ENCODE peak calls at places on chromosomes 13 and 19, in five cellular contexts. S is GM04504; Y is SK-N-SH; X is effector CD4-positive, alpha-beta T cell; T is cardiac fibroblast. V is an unnamed sample.

GRCh38 chr13:97659602-97660001 is 225.6 kb downstream of the RAP2A start:
- DNase-seq in Y (peak), T (peak), X (no peak), S (no peak), V (no peak)

GRCh38 chr19:7348587-7349230 is at the start of gene ARHGEF18:
- DNase-seq in S (no peak), Y (no peak), X (peak), T (no peak), V (no peak)

GRCh38 chr19:19955208-19955607 is 54.5 kb downstream of the ZNF93 start:
- DNase-seq in T (no peak), X (no peak), S (no peak), Y (no peak), V (no peak)

GRCh38 chr13:83086948-83087347 is 795.3 kb downstream of the SLITRK1 start:
- DNase-seq in S (no peak), T (no peak), Y (no peak), X (no peak), V (no peak)

GRCh38 chr13:98471895-98472294 is 105.0 kb downstream of the STK24 start:
- DNase-seq in T (no peak), Y (no peak), X (no peak), S (no peak), V (no peak)

GRCh38 chr13:39419068-39419467 is 183.9 kb downstream of the LHFPL6 start:
- DNase-seq in T (no peak), Y (no peak), S (no peak), X (no peak), V (no peak)

GRCh38 chr13:61778531-61778930 is 362.9 kb upstream of the PCDH20 start:
- DNase-seq in T (no peak), S (no peak), X (no peak), Y (no peak), V (no peak)

GRCh38 chr19:591099-591958 is 1.6 kb downstream of the HCN2 start:
- DNase-seq in Y (no peak), X (no peak), T (no peak), S (no peak), V (no peak)

GRCh38 chr13:21025539-21025938 is 35.8 kb downstream of the LATS2 start:
- DNase-seq in X (no peak), S (no peak), T (no peak), Y (no peak), V (no peak)

GRCh38 chr19:55640577-55641375 is at the start of gene ZNF580:
- DNase-seq in Y (peak), T (peak), X (no peak), S (no peak), V (peak)

V was measured in MG63.